ENCODE peak calls at places on chromosomes 11 and 22, in nine cellular contexts. O, C, N, U, A, D, X, T and S are unnamed samples.

GRCh38 chr11:68127791-68128681 is 6.8 kb upstream of the CHKA start:
- DNase-seq in C (peak; percentile 77), D (peak; percentile 86), X (peak; percentile 22), N (peak; percentile 83), T (no peak), U (peak; percentile 83), A (peak; percentile 73), O (peak; percentile 72), S (no peak)

GRCh38 chr11:119474682-119475596 is 52.0 kb upstream of the THY1 start:
- DNase-seq in T (peak; percentile 42), D (peak; percentile 75), C (peak; percentile 56), U (no peak), O (peak; percentile 62), X (no peak), A (peak; percentile 86), N (peak; percentile 67), S (no peak)

GRCh38 chr22:23856721-23857605 is 712 bp upstream of the SLC2A11 start:
- DNase-seq in C (no peak), O (no peak), D (peak; percentile 90), A (no peak), X (no peak), N (no peak), U (no peak), T (peak; percentile 28), S (no peak)

GRCh38 chr11:21774212-21774611 is 418.7 kb upstream of the ANO5 start:
- DNase-seq in U (no peak), O (peak; percentile 64), C (no peak), N (no peak), X (no peak), D (no peak), T (no peak), A (peak; percentile 4), S (no peak)

GRCh38 chr11:14411818-14412217 is 52.8 kb upstream of the RRAS2 start:
- DNase-seq in N (no peak), O (no peak), D (peak; percentile 84), U (no peak), T (no peak), A (peak; percentile 93), X (no peak), C (peak; percentile 34), S (no peak)

GRCh38 chr22:42283288-42284229 is 13.1 kb upstream of the TCF20 start:
- DNase-seq in T (no peak), D (no peak), X (no peak), N (no peak), O (peak; percentile 61), U (peak; percentile 47), C (no peak), A (no peak), S (no peak)

GRCh38 chr11:44030276-44030932 is 17.4 kb upstream of the ACCSL start:
- DNase-seq in T (no peak), D (no peak), N (no peak), O (peak; percentile 68), C (peak; percentile 25), X (no peak), U (no peak), A (no peak), S (no peak)

GRCh38 chr11:121814962-121815361 is 301.1 kb downstream of the BLID start:
- DNase-seq in D (no peak), U (no peak), N (no peak), C (no peak), O (no peak), X (peak; percentile 10), T (no peak), A (peak; percentile 96), S (no peak)

GRCh38 chr22:21866821-21867527 is 471 bp downstream of the MAPK1 start:
- DNase-seq in C (no peak), A (peak; percentile 11), X (no peak), O (peak; percentile 68), U (peak; percentile 54), T (no peak), N (peak; percentile 61), D (no peak), S (peak; percentile 13)

GRCh38 chr11:1341928-1342524 is 32.6 kb upstream of the TOLLIP start:
- DNase-seq in D (no peak), C (no peak), A (peak; percentile 4), N (peak; percentile 13), U (no peak), X (no peak), O (no peak), T (peak; percentile 17), S (no peak)

GRCh38 chr11:118340437-118340836 is 2.1 kb downstream of the CD3D start:
- DNase-seq in D (no peak), U (no peak), N (no peak), C (no peak), X (no peak), O (no peak), A (no peak), T (no peak), S (no peak)

GRCh38 chr11:78770931-78771330 is 196.3 kb upstream of the NARS2 start:
- DNase-seq in A (no peak), X (no peak), U (no peak), D (no peak), N (peak; percentile 93), O (no peak), C (no peak), T (no peak), S (no peak)

GRCh38 chr11:2092956-2093412 is 46.2 kb downstream of the IGF2 start:
- DNase-seq in N (peak; percentile 99), T (no peak), O (peak; percentile 86), U (peak; percentile 83), X (no peak), D (peak; percentile 91), C (peak; percentile 82), A (peak; percentile 95), S (peak; percentile 72)

GRCh38 chr11:79458712-79459111 is 17.9 kb upstream of the TENM4 start:
- DNase-seq in D (no peak), X (no peak), U (no peak), T (no peak), C (no peak), N (no peak), A (no peak), O (no peak), S (no peak)

GRCh38 chr22:48650323-48651035 is 1177.2 kb downstream of the BRD1 start:
- DNase-seq in T (no peak), A (no peak), C (no peak), D (no peak), O (no peak), N (no peak), X (no peak), U (no peak), S (no peak)
- H3K9me3 ChIP-seq in T (no peaks in the 10 kb centered on the region), A (no peaks in the 10 kb centered on the region), C (no peaks in the 10 kb centered on the region), D (no peaks in the 10 kb centered on the region), O (peaks cover 6% of the 10 kb centered on the region), N (no peaks in the 10 kb centered on the region), X (no peaks in the 10 kb centered on the region), U (no peaks in the 10 kb centered on the region), S (no peaks in the 10 kb centered on the region)

GRCh38 chr22:30889996-30890480 is 78.5 kb downstream of the MORC2 start:
- DNase-seq in D (no peak), X (no peak), A (no peak), O (no peak), N (peak; percentile 32), C (no peak), U (no peak), T (no peak), S (no peak)
- H3K9me3 ChIP-seq in D (no peaks in the 10 kb centered on the region), X (no peaks in the 10 kb centered on the region), A (no peaks in the 10 kb centered on the region), O (no peaks in the 10 kb centered on the region), N (no peaks in the 10 kb centered on the region), C (no peaks in the 10 kb centered on the region), U (no peaks in the 10 kb centered on the region), T (no peaks in the 10 kb centered on the region), S (no peaks in the 10 kb centered on the region)

DNA sequence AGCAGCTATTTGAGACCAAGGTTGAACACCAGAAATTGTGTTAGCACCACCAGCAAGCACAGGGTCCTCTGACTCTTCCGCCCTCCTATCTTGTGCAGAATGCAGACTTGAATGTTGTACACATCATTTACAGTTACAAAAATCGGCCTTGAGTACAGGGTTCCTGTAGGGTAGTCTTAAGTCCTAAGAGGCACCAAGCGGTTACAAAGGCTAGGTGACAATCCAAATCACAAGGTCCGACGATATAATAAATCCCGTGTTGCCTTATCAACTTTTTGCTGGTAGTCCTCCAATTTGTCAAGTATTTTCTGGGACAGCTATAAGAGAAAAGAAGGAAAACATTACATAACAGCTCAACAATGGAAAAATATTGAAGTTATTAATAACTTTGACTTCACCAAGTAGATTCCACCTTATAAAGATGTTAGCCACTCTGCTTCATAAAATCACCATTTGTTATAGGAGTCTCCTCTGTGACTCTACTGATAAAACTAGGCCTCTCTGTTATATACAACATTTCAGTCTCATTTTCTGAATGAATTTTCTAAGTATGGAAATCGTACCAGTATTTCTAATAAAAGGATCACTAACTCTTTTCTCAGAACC is 11.8 kb upstream of the FNBP4 start:
- DNase-seq in D (no peak), T (no peak), X (no peak), O (no peak), C (no peak), A (no peak), U (no peak), N (no peak), S (no peak)
- H3K9me3 ChIP-seq in D (no peaks in the 10 kb centered on the region), T (no peaks in the 10 kb centered on the region), X (no peaks in the 10 kb centered on the region), O (no peaks in the 10 kb centered on the region), C (no peaks in the 10 kb centered on the region), A (no peaks in the 10 kb centered on the region), U (no peaks in the 10 kb centered on the region), N (no peaks in the 10 kb centered on the region), S (no peaks in the 10 kb centered on the region)

GRCh38 chr22:47552541-47553205 is 790.2 kb downstream of the TBC1D22A start:
- DNase-seq in D (no peak), U (no peak), A (no peak), T (no peak), O (no peak), X (no peak), N (no peak), C (no peak), S (no peak)
- H3K9me3 ChIP-seq in D (peaks cover 6% of the 10 kb centered on the region), U (no peaks in the 10 kb centered on the region), A (no peaks in the 10 kb centered on the region), T (no peaks in the 10 kb centered on the region), O (no peaks in the 10 kb centered on the region), X (no peaks in the 10 kb centered on the region), N (no peaks in the 10 kb centered on the region), C (peaks cover under 1% of the 10 kb centered on the region), S (no peaks in the 10 kb centered on the region)

GRCh38 chr22:47372111-47372581 is 609.7 kb downstream of the TBC1D22A start:
- DNase-seq in D (no peak), A (no peak), O (no peak), X (no peak), U (peak; percentile 41), T (no peak), N (peak; percentile 27), C (no peak), S (no peak)

GRCh38 chr22:47369431-47370015 is 607.1 kb downstream of the TBC1D22A start:
- DNase-seq in X (no peak), U (no peak), O (no peak), N (peak; percentile 23), T (no peak), A (no peak), C (no peak), D (no peak), S (no peak)

GRCh38 chr22:47370448-47371262 is 608.2 kb downstream of the TBC1D22A start:
- DNase-seq in C (no peak), D (no peak), A (peak; percentile 7), U (peak; percentile 13), O (no peak), N (peak; percentile 20), T (no peak), X (no peak), S (no peak)

GRCh38 chr22:47372596-47373385 is 610.3 kb downstream of the TBC1D22A start:
- DNase-seq in D (no peak), U (peak; percentile 33), A (no peak), C (no peak), T (no peak), N (peak; percentile 33), O (peak; percentile 43), X (no peak), S (no peak)

GRCh38 chr22:47371263-47372090 is 609.0 kb downstream of the TBC1D22A start:
- DNase-seq in C (no peak), O (no peak), D (no peak), N (peak; percentile 39), T (no peak), U (peak; percentile 34), A (no peak), X (no peak), S (no peak)
- H3K9me3 ChIP-seq in C (peaks cover 2% of the 10 kb centered on the region), O (no peaks in the 10 kb centered on the region), D (no peaks in the 10 kb centered on the region), N (no peaks in the 10 kb centered on the region), T (no peaks in the 10 kb centered on the region), U (no peaks in the 10 kb centered on the region), A (no peaks in the 10 kb centered on the region), X (no peaks in the 10 kb centered on the region), S (no peaks in the 10 kb centered on the region)